ENCODE peak calls at places on chromosomes 6 and 20, in eight cellular contexts. One of them, this sample, is unnamed.
A peak's percentile ranks its signal among the peaks of the same experiment; 100 is the strongest.

GRCh38 chr20:61556116-61556515 is 304.1 kb downstream of the CDH4 start:
- DNase-seq in HCT116: no peak
- DNase-seq in pancreas: no peak
- DNase-seq in naive thymus-derived CD4-positive, alpha-beta T cell: no peak
- DNase-seq in cardiac muscle cell: peak; percentile 48
- DNase-seq in GM23338: no peak
- DNase-seq in vagina: no peak
- DNase-seq in AG04450: peak; percentile 79
- DNase-seq in this sample: peak; percentile 98

GRCh38 chr6:6224933-6225486 is 95.5 kb downstream of the F13A1 start:
- DNase-seq in HCT116: no peak
- DNase-seq in pancreas: no peak
- DNase-seq in naive thymus-derived CD4-positive, alpha-beta T cell: no peak
- DNase-seq in cardiac muscle cell: no peak
- DNase-seq in GM23338: no peak
- DNase-seq in vagina: no peak
- DNase-seq in AG04450: no peak
- DNase-seq in this sample: no peak

GRCh38 chr6:158784505-158784904 is 34.7 kb downstream of the EZR start:
- DNase-seq in HCT116: no peak
- DNase-seq in pancreas: no peak
- DNase-seq in naive thymus-derived CD4-positive, alpha-beta T cell: no peak
- DNase-seq in cardiac muscle cell: peak; percentile 8
- DNase-seq in GM23338: no peak
- DNase-seq in vagina: no peak
- DNase-seq in AG04450: no peak
- DNase-seq in this sample: no peak

GRCh38 chr20:41989935-41990635 is 371.9 kb upstream of the CHD6 start:
- DNase-seq in HCT116: no peak
- DNase-seq in pancreas: no peak
- DNase-seq in naive thymus-derived CD4-positive, alpha-beta T cell: no peak
- DNase-seq in cardiac muscle cell: peak; percentile 5
- DNase-seq in GM23338: no peak
- DNase-seq in vagina: no peak
- DNase-seq in AG04450: no peak
- DNase-seq in this sample: no peak

GRCh38 chr6:6714498-6715360 is 126.2 kb downstream of the LY86 start:
- DNase-seq in HCT116: no peak
- DNase-seq in pancreas: no peak
- DNase-seq in naive thymus-derived CD4-positive, alpha-beta T cell: no peak
- DNase-seq in cardiac muscle cell: no peak
- DNase-seq in GM23338: no peak
- DNase-seq in vagina: no peak
- DNase-seq in AG04450: no peak
- DNase-seq in this sample: no peak

GRCh38 chr6:21710908-21711627 is 117.5 kb downstream of the SOX4 start:
- DNase-seq in HCT116: no peak
- DNase-seq in pancreas: no peak
- DNase-seq in naive thymus-derived CD4-positive, alpha-beta T cell: no peak
- DNase-seq in cardiac muscle cell: no peak
- DNase-seq in GM23338: no peak
- DNase-seq in vagina: no peak
- DNase-seq in AG04450: no peak
- DNase-seq in this sample: no peak

GRCh38 chr20:43448748-43449535 is 8.8 kb upstream of the SRSF6 start:
- DNase-seq in HCT116: peak; percentile 36
- DNase-seq in pancreas: peak; percentile 54
- DNase-seq in naive thymus-derived CD4-positive, alpha-beta T cell: peak; percentile 39
- DNase-seq in cardiac muscle cell: peak; percentile 55
- DNase-seq in GM23338: peak; percentile 76
- DNase-seq in vagina: no peak
- DNase-seq in AG04450: no peak
- DNase-seq in this sample: no peak

GRCh38 chr6:21994821-21995220 is 302.0 kb downstream of the PRL start:
- DNase-seq in HCT116: no peak
- DNase-seq in pancreas: no peak
- DNase-seq in naive thymus-derived CD4-positive, alpha-beta T cell: no peak
- DNase-seq in cardiac muscle cell: no peak
- DNase-seq in GM23338: no peak
- DNase-seq in vagina: no peak
- DNase-seq in AG04450: no peak
- DNase-seq in this sample: no peak

GRCh38 chr6:123803862-123804681 is at the start of gene NKAIN2:
- DNase-seq in HCT116: no peak
- DNase-seq in pancreas: peak; percentile 11
- DNase-seq in naive thymus-derived CD4-positive, alpha-beta T cell: no peak
- DNase-seq in cardiac muscle cell: no peak
- DNase-seq in GM23338: peak; percentile 74
- DNase-seq in vagina: no peak
- DNase-seq in AG04450: no peak
- DNase-seq in this sample: peak; percentile 56

GRCh38 chr6:28254340-28254618 is 2.2 kb upstream of the ZKSCAN4 start:
- DNase-seq in HCT116: no peak
- DNase-seq in pancreas: no peak
- DNase-seq in naive thymus-derived CD4-positive, alpha-beta T cell: no peak
- DNase-seq in cardiac muscle cell: no peak
- DNase-seq in GM23338: peak; percentile 12
- DNase-seq in vagina: no peak
- DNase-seq in AG04450: no peak
- DNase-seq in this sample: no peak

GRCh38 chr6:79031821-79032590 is 46.0 kb downstream of the PHIP start:
- DNase-seq in HCT116: no peak
- DNase-seq in pancreas: no peak
- DNase-seq in naive thymus-derived CD4-positive, alpha-beta T cell: no peak
- DNase-seq in cardiac muscle cell: peak; percentile 77
- DNase-seq in GM23338: no peak
- DNase-seq in vagina: no peak
- DNase-seq in AG04450: peak; percentile 42
- DNase-seq in this sample: peak; percentile 17

GRCh38 chr6:144314003-144314485 is 28.9 kb downstream of the UTRN start:
- DNase-seq in HCT116: no peak
- DNase-seq in pancreas: no peak
- DNase-seq in naive thymus-derived CD4-positive, alpha-beta T cell: no peak
- DNase-seq in cardiac muscle cell: peak; percentile 83
- DNase-seq in GM23338: no peak
- DNase-seq in vagina: no peak
- DNase-seq in AG04450: peak; percentile 39
- DNase-seq in this sample: peak; percentile 72

GRCh38 chr6:39445667-39446066 is 123.2 kb upstream of the KCNK16 start:
- DNase-seq in HCT116: no peak
- DNase-seq in pancreas: no peak
- DNase-seq in naive thymus-derived CD4-positive, alpha-beta T cell: no peak
- DNase-seq in cardiac muscle cell: no peak
- DNase-seq in GM23338: no peak
- DNase-seq in vagina: no peak
- DNase-seq in AG04450: no peak
- DNase-seq in this sample: no peak

GRCh38 chr6:162409986-162410715 is 317.4 kb downstream of the PRKN start:
- DNase-seq in HCT116: no peak
- DNase-seq in pancreas: no peak
- DNase-seq in naive thymus-derived CD4-positive, alpha-beta T cell: no peak
- DNase-seq in cardiac muscle cell: no peak
- DNase-seq in GM23338: peak; percentile 45
- DNase-seq in vagina: no peak
- DNase-seq in AG04450: no peak
- DNase-seq in this sample: no peak

GRCh38 chr20:34571753-34572152 is 13.2 kb downstream of the MAP1LC3A start:
- DNase-seq in HCT116: no peak
- DNase-seq in pancreas: no peak
- DNase-seq in naive thymus-derived CD4-positive, alpha-beta T cell: no peak
- DNase-seq in cardiac muscle cell: no peak
- DNase-seq in GM23338: peak; percentile 29
- DNase-seq in vagina: peak; percentile 52
- DNase-seq in AG04450: no peak
- DNase-seq in this sample: no peak

GRCh38 chr6:119444642-119445557 is 95.3 kb upstream of the MAN1A1 start:
- DNase-seq in HCT116: no peak
- DNase-seq in pancreas: no peak
- DNase-seq in naive thymus-derived CD4-positive, alpha-beta T cell: no peak
- DNase-seq in cardiac muscle cell: no peak
- DNase-seq in GM23338: no peak
- DNase-seq in vagina: no peak
- DNase-seq in AG04450: no peak
- DNase-seq in this sample: peak; percentile 77

GRCh38 chr20:57899554-57899953 is 189.7 kb upstream of the PMEPA1 start:
- DNase-seq in HCT116: no peak
- DNase-seq in pancreas: no peak
- DNase-seq in naive thymus-derived CD4-positive, alpha-beta T cell: no peak
- DNase-seq in cardiac muscle cell: peak; percentile 3
- DNase-seq in GM23338: no peak
- DNase-seq in vagina: no peak
- DNase-seq in AG04450: no peak
- DNase-seq in this sample: peak; percentile 53

GRCh38 chr20:52016022-52016421 is 175.6 kb downstream of the ZFP64 start:
- DNase-seq in HCT116: no peak
- DNase-seq in pancreas: no peak
- DNase-seq in naive thymus-derived CD4-positive, alpha-beta T cell: no peak
- DNase-seq in cardiac muscle cell: no peak
- DNase-seq in GM23338: no peak
- DNase-seq in vagina: no peak
- DNase-seq in AG04450: no peak
- DNase-seq in this sample: no peak

GRCh38 chr20:5401277-5401676 is 84.5 kb upstream of the PROKR2 start:
- DNase-seq in HCT116: no peak
- DNase-seq in pancreas: no peak
- DNase-seq in naive thymus-derived CD4-positive, alpha-beta T cell: no peak
- DNase-seq in cardiac muscle cell: no peak
- DNase-seq in GM23338: no peak
- DNase-seq in vagina: no peak
- DNase-seq in AG04450: no peak
- DNase-seq in this sample: no peak

DNA sequence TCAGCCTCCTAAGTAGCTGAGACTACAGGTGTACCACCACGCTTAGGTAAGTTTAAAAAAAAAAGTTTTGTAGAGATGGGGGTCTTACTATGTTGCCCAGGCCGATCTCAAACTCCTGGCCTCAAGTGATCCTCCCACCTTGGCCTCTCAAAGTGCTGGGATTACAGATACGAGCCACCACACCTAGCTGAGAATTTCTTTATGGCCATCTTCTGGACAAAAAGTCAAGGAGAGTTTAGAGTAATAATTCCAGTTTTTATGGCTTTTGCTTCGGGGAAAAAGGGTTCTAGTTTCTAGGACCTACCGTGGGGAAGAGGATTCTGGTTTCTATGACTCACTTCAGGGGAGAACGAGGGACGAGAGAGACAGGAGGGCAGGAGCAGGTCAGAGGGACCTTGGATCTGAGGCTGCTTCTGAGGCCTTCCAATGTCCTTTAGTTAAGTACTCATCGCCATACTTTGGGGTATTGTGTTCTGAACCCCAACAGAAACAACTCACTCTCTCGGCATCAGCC is 69.3 kb upstream of the IER3 start:
- DNase-seq in HCT116: no peak
- DNase-seq in pancreas: no peak
- DNase-seq in naive thymus-derived CD4-positive, alpha-beta T cell: no peak
- DNase-seq in cardiac muscle cell: no peak
- DNase-seq in GM23338: no peak
- DNase-seq in vagina: no peak
- DNase-seq in AG04450: no peak
- DNase-seq in this sample: no peak
- H3K27ac ChIP-seq in HCT116: peak overlapping the region; percentile 97
- H3K27ac ChIP-seq in pancreas: no peak overlapping the region
- H3K27ac ChIP-seq in naive thymus-derived CD4-positive, alpha-beta T cell: no peak overlapping the region
- H3K27ac ChIP-seq in cardiac muscle cell: peak overlapping the region; percentile 59
- H3K27ac ChIP-seq in GM23338: no peak overlapping the region
- H3K27ac ChIP-seq in vagina: no peak overlapping the region
- H3K27ac ChIP-seq in AG04450: peak overlapping the region; percentile 59
- H3K27ac ChIP-seq in this sample: peak overlapping the region; percentile 83

DNA sequence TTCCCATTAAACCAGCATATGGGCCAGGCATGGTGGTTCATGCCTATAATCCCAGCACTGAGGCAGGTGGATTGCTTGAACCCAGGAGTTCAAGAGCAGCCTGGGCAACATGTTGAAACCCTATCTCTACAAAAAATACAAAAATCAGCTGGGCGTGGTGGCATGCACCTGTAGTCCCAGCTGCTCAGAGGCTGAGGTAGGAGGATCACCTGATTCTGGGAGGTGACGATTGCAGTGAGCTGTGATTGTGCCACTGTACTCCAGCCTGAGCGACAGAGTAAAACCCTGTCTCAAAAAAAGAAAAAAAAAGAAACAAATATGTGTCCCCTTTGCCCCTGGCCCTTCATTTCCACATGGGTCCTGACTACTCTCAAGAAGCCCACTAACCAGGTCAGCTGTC is 16.8 kb upstream of the WFDC2 start:
- DNase-seq in HCT116: no peak
- DNase-seq in pancreas: no peak
- DNase-seq in naive thymus-derived CD4-positive, alpha-beta T cell: no peak
- DNase-seq in cardiac muscle cell: no peak
- DNase-seq in GM23338: no peak
- DNase-seq in vagina: no peak
- DNase-seq in AG04450: no peak
- DNase-seq in this sample: no peak
- H3K27ac ChIP-seq in HCT116: no peak overlapping the region
- H3K27ac ChIP-seq in pancreas: no peak overlapping the region
- H3K27ac ChIP-seq in naive thymus-derived CD4-positive, alpha-beta T cell: no peak overlapping the region
- H3K27ac ChIP-seq in cardiac muscle cell: no peak overlapping the region
- H3K27ac ChIP-seq in GM23338: no peak overlapping the region
- H3K27ac ChIP-seq in vagina: no peak overlapping the region
- H3K27ac ChIP-seq in AG04450: no peak overlapping the region
- H3K27ac ChIP-seq in this sample: no peak overlapping the region

GRCh38 chr6:139981810-139982550 is 607.5 kb upstream of the CITED2 start:
- DNase-seq in HCT116: peak; percentile 24
- DNase-seq in pancreas: no peak
- DNase-seq in naive thymus-derived CD4-positive, alpha-beta T cell: peak; percentile 2
- DNase-seq in cardiac muscle cell: peak; percentile 66
- DNase-seq in GM23338: peak; percentile 61
- DNase-seq in vagina: no peak
- DNase-seq in AG04450: no peak
- DNase-seq in this sample: no peak
- H3K27ac ChIP-seq in HCT116: no peak overlapping the region
- H3K27ac ChIP-seq in pancreas: no peak overlapping the region
- H3K27ac ChIP-seq in naive thymus-derived CD4-positive, alpha-beta T cell: no peak overlapping the region
- H3K27ac ChIP-seq in cardiac muscle cell: peak overlapping the region; percentile 91
- H3K27ac ChIP-seq in GM23338: peak overlapping the region; percentile 12
- H3K27ac ChIP-seq in vagina: peak overlapping the region; percentile 56
- H3K27ac ChIP-seq in AG04450: peak overlapping the region; percentile 21
- H3K27ac ChIP-seq in this sample: peak overlapping the region; percentile 85

DNA sequence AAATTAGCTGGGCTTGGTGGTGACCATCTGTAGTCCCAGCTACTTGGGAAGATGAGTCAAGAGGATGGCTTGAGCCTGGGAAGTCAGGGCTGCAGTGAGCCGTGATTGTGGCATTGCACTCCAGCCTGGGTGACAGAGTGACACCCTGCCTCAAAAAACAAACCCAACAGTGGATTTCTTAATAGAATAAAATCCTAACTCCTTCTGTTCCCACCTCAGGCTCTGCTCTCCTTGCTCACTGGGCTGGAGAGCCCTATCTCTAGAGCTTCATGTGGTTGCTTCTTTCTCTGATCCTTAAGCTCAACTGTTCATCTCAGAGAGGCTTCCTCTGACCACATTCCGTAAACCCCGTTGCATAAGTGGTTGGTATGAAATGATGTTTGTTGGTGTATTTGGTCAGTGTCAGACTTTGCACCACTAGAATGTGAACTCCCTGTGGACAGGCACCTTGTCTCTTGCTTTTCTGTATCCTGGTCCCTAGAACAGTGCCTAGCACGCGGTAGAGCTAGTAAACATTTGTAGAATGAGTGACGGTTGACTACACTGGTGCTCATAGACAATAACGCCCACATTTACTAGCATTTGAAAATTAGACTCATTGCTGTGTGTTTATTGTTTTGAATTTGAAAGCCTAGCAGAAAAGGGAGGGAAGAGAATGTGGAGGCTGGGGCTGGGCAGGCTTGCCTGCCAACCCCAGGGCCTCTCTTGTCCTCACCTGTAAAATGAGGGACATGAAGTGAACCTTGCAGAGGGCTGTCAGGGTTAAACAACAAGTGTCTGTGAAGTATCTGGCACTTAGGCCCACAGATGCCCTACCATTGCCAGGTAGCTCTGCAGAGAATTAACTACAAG is 4.2 kb downstream of the MAPRE1 start:
- DNase-seq in HCT116: no peak
- DNase-seq in pancreas: no peak
- DNase-seq in naive thymus-derived CD4-positive, alpha-beta T cell: no peak
- DNase-seq in cardiac muscle cell: peak; percentile 36
- DNase-seq in GM23338: no peak
- DNase-seq in vagina: no peak
- DNase-seq in AG04450: no peak
- DNase-seq in this sample: peak; percentile 8
- H3K27ac ChIP-seq in HCT116: no peak overlapping the region
- H3K27ac ChIP-seq in pancreas: no peak overlapping the region
- H3K27ac ChIP-seq in naive thymus-derived CD4-positive, alpha-beta T cell: peak overlapping the region; percentile 85
- H3K27ac ChIP-seq in cardiac muscle cell: peak overlapping the region; percentile 23
- H3K27ac ChIP-seq in GM23338: peak overlapping the region; percentile 73
- H3K27ac ChIP-seq in vagina: peak overlapping the region; percentile 25
- H3K27ac ChIP-seq in AG04450: peak overlapping the region; percentile 31
- H3K27ac ChIP-seq in this sample: peak overlapping the region; percentile 71